ENCODE peak calls at places on chromosomes 7 and 10, in nine cellular contexts. T is GM10248, Z is brain microvascular endothelial cell, Y is NCI-H1417, S is GM20000, G is mammary epithelial cell, L is HEK293T, R is cardiac muscle cell, Q is left cardiac atrium. I is an unnamed sample.

GRCh38 chr10:45464958-45465567 is 91.0 kb downstream of the ALOX5 start:
- DNase-seq in T (peak), Z (peak), Y (peak), S (peak), G (peak), L (peak), R (peak), Q (peak), I (peak)

GRCh38 chr7:74514131-74514591 is 60.5 kb downstream of the GTF2IRD1 start:
- DNase-seq in T (no peak), Z (no peak), Y (peak), S (no peak), G (no peak), L (no peak), R (peak), Q (no peak), I (no peak)

GRCh38 chr10:79438021-79438698 is 7.3 kb downstream of the ZCCHC24 start:
- DNase-seq in T (no peak), Z (no peak), Y (no peak), S (no peak), G (no peak), L (no peak), R (no peak), Q (no peak), I (peak)

GRCh38 chr7:92925876-92926696 is 89.7 kb upstream of the CDK6 start:
- DNase-seq in T (no peak), Z (peak), Y (no peak), S (no peak), G (no peak), L (no peak), R (peak), Q (no peak), I (peak)

GRCh38 chr10:96619803-96620773 is 33.3 kb upstream of the TM9SF3 start:
- DNase-seq in T (no peak), Z (no peak), Y (peak), S (no peak), G (peak), L (no peak), R (peak), Q (no peak), I (no peak)

GRCh38 chr7:51007708-51008505 is 225.2 kb upstream of the GRB10 start:
- DNase-seq in T (no peak), Z (no peak), Y (no peak), S (no peak), G (no peak), L (no peak), R (no peak), Q (no peak), I (no peak)

GRCh38 chr7:5678295-5679046 is 103.0 kb downstream of the RNF216 start:
- DNase-seq in T (no peak), Z (no peak), Y (no peak), S (no peak), G (no peak), L (no peak), R (peak), Q (no peak), I (no peak)

GRCh38 chr10:123621492-123621891 is 44.7 kb upstream of the GPR26 start:
- DNase-seq in T (no peak), Z (no peak), Y (no peak), S (no peak), G (no peak), L (no peak), R (no peak), Q (no peak), I (peak)

GRCh38 chr10:74208081-74208480 is 57.1 kb downstream of the ADK start:
- DNase-seq in T (no peak), Z (no peak), Y (peak), S (no peak), G (no peak), L (no peak), R (no peak), Q (no peak), I (no peak)

GRCh38 chr10:122242266-122242665 is 28.8 kb upstream of the BTBD16 start:
- DNase-seq in T (no peak), Z (no peak), Y (no peak), S (no peak), G (no peak), L (no peak), R (no peak), Q (no peak), I (no peak)

GRCh38 chr10:69994262-69994661 is 58.4 kb upstream of the MACROH2A2 start:
- DNase-seq in T (peak), Z (peak), Y (no peak), S (peak), G (peak), L (peak), R (no peak), Q (peak), I (peak)

GRCh38 chr7:94395141-94396041 is 696 bp downstream of the COL1A2 start:
- DNase-seq in T (peak), Z (peak), Y (peak), S (peak), G (peak), L (peak), R (peak), Q (peak), I (peak)

GRCh38 chr10:19745672-19746071 is 70.6 kb upstream of the PLXDC2 start:
- DNase-seq in T (no peak), Z (peak), Y (no peak), S (no peak), G (no peak), L (no peak), R (no peak), Q (no peak), I (peak)

GRCh38 chr10:107163904-107164861 is at the start of gene SORCS1:
- DNase-seq in T (no peak), Z (no peak), Y (no peak), S (no peak), G (no peak), L (peak), R (peak), Q (peak), I (no peak)

GRCh38 chr7:36109013-36109627 is 43.9 kb upstream of the EEPD1 start:
- DNase-seq in T (no peak), Z (no peak), Y (peak), S (no peak), G (no peak), L (no peak), R (no peak), Q (no peak), I (no peak)

I was measured in RPMI7951.